ENCODE peak calls at places on chromosome 19, in eight cellular contexts. S is CD8-positive, alpha-beta memory T cell; U is psoas muscle; Z is SK-N-SH; G is NT2/D1; P is aorta; W is BE2C; Y is CD4-positive, alpha-beta memory T cell. T is an unnamed sample.
A peak's percentile ranks its signal among the peaks of the same experiment; 100 is the strongest.

GRCh38 chr19:3572855-3573161 is at the start of gene HMG20B:
- DNase-seq in S (no peak), U (no peak), Z (no peak), G (no peak), P (no peak), W (no peak), Y (no peak), T (no peak)

GRCh38 chr19:1085676-1086442 is 9.3 kb downstream of the POLR2E start:
- DNase-seq in S (no peak), U (no peak), Z (no peak), G (no peak), P (no peak), W (no peak), Y (no peak), T (no peak)

GRCh38 chr19:18205180-18205915 is 1.5 kb upstream of the RAB3A start:
- DNase-seq in S (peak; percentile 76), U (peak; percentile 85), Z (peak; percentile 77), G (no peak), P (peak; percentile 94), W (peak; percentile 58), Y (no peak), T (peak; percentile 49)

GRCh38 chr19:38434549-38435051 is 1.1 kb downstream of the RYR1 start:
- DNase-seq in S (no peak), U (peak; percentile 85), Z (no peak), G (no peak), P (no peak), W (no peak), Y (no peak), T (no peak)

GRCh38 chr19:47229674-47230121 is 1.3 kb downstream of the BBC3 start:
- DNase-seq in S (no peak), U (no peak), Z (peak; percentile 26), G (no peak), P (no peak), W (no peak), Y (no peak), T (no peak)

GRCh38 chr19:13053761-13054604 is 48.7 kb downstream of the LYL1 start:
- DNase-seq in S (no peak), U (peak; percentile 87), Z (peak; percentile 73), G (no peak), P (peak; percentile 96), W (no peak), Y (no peak), T (no peak)

GRCh38 chr19:36987091-36987490 is 71.0 kb downstream of the ZNF568 start:
- DNase-seq in S (no peak), U (no peak), Z (no peak), G (no peak), P (no peak), W (no peak), Y (no peak), T (no peak)

GRCh38 chr19:16614941-16615340 is 13.1 kb downstream of the MED26 start:
- DNase-seq in S (no peak), U (no peak), Z (no peak), G (no peak), P (no peak), W (no peak), Y (no peak), T (no peak)

GRCh38 chr19:48501446-48501960 is 10.1 kb downstream of the LMTK3 start:
- DNase-seq in S (no peak), U (no peak), Z (no peak), G (peak; percentile 90), P (no peak), W (no peak), Y (peak; percentile 58), T (peak; percentile 97)

GRCh38 chr19:13207237-13208130 is 57.3 kb downstream of the IER2 start:
- DNase-seq in S (no peak), U (peak; percentile 42), Z (no peak), G (no peak), P (no peak), W (no peak), Y (no peak), T (no peak)

DNA sequence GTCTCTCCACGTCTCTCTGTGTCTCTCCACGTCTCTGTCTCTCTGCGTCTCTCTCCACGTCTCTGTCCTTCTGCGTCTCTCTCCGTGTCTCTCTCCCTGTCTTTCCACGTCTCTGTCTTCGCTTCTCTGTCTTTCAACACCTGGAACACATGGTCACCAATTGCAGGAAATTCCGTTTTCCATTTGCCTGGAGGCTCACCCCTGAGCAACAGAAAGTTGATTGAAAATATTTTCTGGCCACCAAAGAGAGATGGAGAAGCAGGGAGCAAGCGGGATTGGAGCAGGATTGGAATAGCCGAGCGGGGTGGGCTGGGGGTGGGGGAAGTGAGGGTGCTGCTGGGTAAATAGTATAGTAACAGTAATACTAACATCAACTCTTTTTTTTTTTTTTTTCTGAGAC is 1.7 kb downstream of the KANK2 start:
- DNase-seq in S (no peak), U (no peak), Z (no peak), G (no peak), P (no peak), W (no peak), Y (no peak), T (no peak)
- H3K4me1 ChIP-seq in S (peaks cover 9% of the 10 kb centered on the region), U (peaks cover 16% of the 10 kb centered on the region), Z (peaks cover 16% of the 10 kb centered on the region), G (peaks cover 12% of the 10 kb centered on the region), P (no peaks in the 10 kb centered on the region), W (no peaks in the 10 kb centered on the region), Y (peaks cover 16% of the 10 kb centered on the region), T (peaks cover 2% of the 10 kb centered on the region)

GRCh38 chr19:15250635-15250993 is 18.4 kb upstream of the EPHX3 start:
- DNase-seq in S (no peak), U (no peak), Z (no peak), G (no peak), P (no peak), W (no peak), Y (no peak), T (no peak)

GRCh38 chr19:15251749-15252397 is 19.6 kb upstream of the EPHX3 start:
- DNase-seq in S (no peak), U (peak; percentile 88), Z (peak; percentile 77), G (peak; percentile 28), P (peak; percentile 93), W (peak; percentile 72), Y (no peak), T (no peak)

GRCh38 chr19:15249912-15250634 is 17.8 kb upstream of the EPHX3 start:
- DNase-seq in S (no peak), U (peak; percentile 70), Z (no peak), G (no peak), P (peak; percentile 92), W (no peak), Y (no peak), T (no peak)

GRCh38 chr19:15252398-15253018 is 20.3 kb upstream of the EPHX3 start:
- DNase-seq in S (no peak), U (no peak), Z (no peak), G (no peak), P (peak; percentile 88), W (no peak), Y (no peak), T (no peak)

DNA sequence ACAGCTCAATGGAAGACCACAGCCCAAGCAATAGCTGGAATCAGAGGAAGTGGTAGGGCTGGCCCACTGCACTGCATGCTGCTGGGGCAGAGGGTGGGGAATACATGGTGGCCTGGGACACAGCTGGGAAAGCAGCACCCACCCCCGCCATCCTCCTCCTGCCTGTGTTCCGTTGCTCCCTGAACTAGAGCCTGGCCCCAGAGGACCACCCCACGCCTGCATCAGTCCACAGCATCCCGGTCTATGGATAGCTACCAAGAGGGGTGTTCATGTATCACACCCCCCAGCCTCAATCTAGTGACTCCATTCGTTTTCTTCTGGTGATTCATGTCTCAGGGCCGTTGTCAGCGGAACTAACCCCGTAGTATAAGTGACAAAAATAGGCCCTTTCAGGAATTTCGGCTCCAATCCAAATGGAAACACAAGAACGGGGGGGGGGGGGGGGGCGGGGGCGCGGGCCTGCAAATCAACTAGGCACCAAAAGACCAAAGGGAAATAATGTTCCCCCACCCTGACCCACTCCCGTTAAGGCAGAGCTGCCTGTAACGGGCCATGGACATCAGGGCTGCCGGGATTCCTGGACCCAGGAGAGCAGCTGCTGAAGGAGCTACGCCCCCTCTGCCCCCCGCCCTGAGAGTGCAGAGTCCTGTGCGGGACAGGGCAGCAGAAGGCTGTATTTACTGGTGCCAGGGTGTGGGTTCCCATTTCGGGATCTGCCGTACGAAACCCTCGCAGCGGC is 18.9 kb upstream of the EPHX3 start:
- DNase-seq in S (no peak), U (peak; percentile 57), Z (no peak), G (no peak), P (no peak), W (no peak), Y (no peak), T (no peak)
- H3K4me1 ChIP-seq in S (no peaks in the 10 kb centered on the region), U (peaks cover 76% of the 10 kb centered on the region), Z (peaks cover 17% of the 10 kb centered on the region), G (peaks cover 32% of the 10 kb centered on the region), P (no peaks in the 10 kb centered on the region), W (no peaks in the 10 kb centered on the region), Y (no peaks in the 10 kb centered on the region), T (peaks cover 8% of the 10 kb centered on the region)

DNA sequence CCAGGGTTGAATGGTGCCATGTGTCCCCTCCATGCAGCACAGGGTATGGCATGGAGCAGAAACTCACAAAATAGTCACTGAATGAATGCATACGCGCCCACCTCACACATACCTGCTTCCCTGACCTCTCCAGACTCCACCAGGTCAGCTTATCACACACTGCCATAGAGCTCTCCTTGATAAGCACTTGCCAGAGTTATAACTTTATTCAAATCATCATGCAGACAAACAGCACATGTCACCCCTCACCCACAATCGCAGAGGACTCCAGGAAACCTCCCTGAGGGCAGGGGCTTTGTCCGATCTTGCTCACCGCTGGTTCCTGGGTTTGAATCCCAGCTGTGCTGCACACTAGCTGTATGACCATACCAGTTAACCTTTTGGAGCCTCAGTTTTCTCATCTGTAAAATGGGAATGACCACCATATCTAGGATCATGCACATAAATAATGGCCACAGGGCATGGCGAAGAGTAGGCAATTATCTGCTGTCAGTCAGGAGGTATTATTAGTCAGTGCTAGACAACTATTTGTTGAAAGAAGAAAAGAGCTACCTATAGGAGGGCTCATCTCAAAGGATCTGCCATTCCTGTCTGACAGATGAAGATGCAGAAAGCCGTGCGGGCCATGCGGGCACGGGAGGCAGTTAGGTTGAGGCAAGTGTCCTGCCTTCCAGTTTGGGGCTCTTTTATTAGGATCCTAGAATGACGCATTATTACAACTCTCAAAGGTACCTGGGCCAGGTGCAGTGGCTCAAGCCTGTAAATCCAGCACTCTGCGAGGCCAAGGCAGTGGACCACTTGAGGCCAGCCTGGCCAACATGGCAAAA is 14.0 kb downstream of the XRCC1 start:
- DNase-seq in S (no peak), U (no peak), Z (no peak), G (no peak), P (no peak), W (no peak), Y (no peak), T (no peak)
- H3K4me1 ChIP-seq in S (peaks cover 47% of the 10 kb centered on the region), U (peaks cover 7% of the 10 kb centered on the region), Z (no peaks in the 10 kb centered on the region), G (peaks cover 4% of the 10 kb centered on the region), P (no peaks in the 10 kb centered on the region), W (no peaks in the 10 kb centered on the region), Y (peaks cover 45% of the 10 kb centered on the region), T (no peaks in the 10 kb centered on the region)

GRCh38 chr19:42129399-42130253 is 2.6 kb downstream of the POU2F2 start:
- DNase-seq in S (no peak), U (peak; percentile 37), Z (peak; percentile 84), G (no peak), P (no peak), W (peak; percentile 45), Y (no peak), T (no peak)

GRCh38 chr19:42131149-42132029 is 857 bp downstream of the POU2F2 start:
- DNase-seq in S (no peak), U (no peak), Z (no peak), G (no peak), P (no peak), W (no peak), Y (no peak), T (no peak)

GRCh38 chr19:42130254-42130573 is 2.0 kb downstream of the POU2F2 start:
- DNase-seq in S (no peak), U (no peak), Z (no peak), G (no peak), P (no peak), W (no peak), Y (no peak), T (peak; percentile 16)

GRCh38 chr19:42132851-42133528 is 744 bp upstream of the POU2F2 start:
- DNase-seq in S (peak; percentile 85), U (peak; percentile 68), Z (peak; percentile 96), G (no peak), P (peak; percentile 90), W (peak; percentile 69), Y (peak; percentile 84), T (peak; percentile 64)

GRCh38 chr19:42132030-42132628 is at the start of gene POU2F2:
- DNase-seq in S (peak; percentile 95), U (peak; percentile 31), Z (no peak), G (no peak), P (peak; percentile 81), W (no peak), Y (peak; percentile 86), T (peak; percentile 44)
- H3K4me1 ChIP-seq in S (peaks cover 43% of the 10 kb centered on the region), U (peaks cover 3% of the 10 kb centered on the region), Z (peaks cover 22% of the 10 kb centered on the region), G (peaks cover 2% of the 10 kb centered on the region), P (no peaks in the 10 kb centered on the region), W (no peaks in the 10 kb centered on the region), Y (peaks cover 73% of the 10 kb centered on the region), T (no peaks in the 10 kb centered on the region)